ENCODE peak calls at places on chromosomes 2 and 18, in eight cellular contexts. R is suprapubic skin, I is endothelial cell of umbilical vein, B is PC-3, Y is transverse colon, A is esophagus squamous epithelium, Z is breast epithelium, D is heart left ventricle. S is an unnamed sample. For H3K9me3, the result is how much of the 10 kb centered on the place peaks cover.

GRCh38 chr2:49224426-49225010 is 70.2 kb upstream of the FSHR start:
- DNase-seq in Z (peak), R (no peak), I (no peak), A (no peak), Y (peak), B (no peak), D (peak), S (no peak)

GRCh38 chr2:183465048-183465447 is 340.8 kb downstream of the NUP35 start:
- DNase-seq in Y (no peak), R (no peak), B (no peak), Z (no peak), I (no peak), D (no peak), A (no peak), S (no peak)

GRCh38 chr2:183541766-183542165 is 417.5 kb downstream of the NUP35 start:
- DNase-seq in Z (no peak), Y (peak), R (no peak), I (no peak), B (peak), D (no peak), A (no peak), S (no peak)

GRCh38 chr2:71154798-71155197 is 24.4 kb downstream of the MPHOSPH10 start:
- DNase-seq in I (no peak), Y (peak), R (no peak), D (no peak), B (peak), Z (no peak), A (no peak), S (no peak)

GRCh38 chr2:144331652-144332355 is 188.1 kb downstream of the ZEB2 start:
- DNase-seq in Y (no peak), R (peak), I (peak), D (no peak), A (no peak), Z (no peak), B (no peak), S (no peak)

GRCh38 chr18:23932385-23933067 is 82.0 kb upstream of the TTC39C start:
- DNase-seq in A (no peak), R (no peak), Z (no peak), D (no peak), I (no peak), B (no peak), Y (no peak), S (no peak)

GRCh38 chr2:45168731-45169338 is 159.6 kb upstream of the SIX2 start:
- DNase-seq in Y (no peak), A (no peak), D (no peak), B (peak), R (no peak), I (peak), Z (no peak), S (no peak)

GRCh38 chr2:53202063-53202462 is 565.5 kb upstream of the CHAC2 start:
- DNase-seq in B (peak), I (peak), Y (peak), Z (no peak), D (no peak), R (no peak), A (no peak), S (no peak)

GRCh38 chr2:190507135-190507534 is 27.4 kb downstream of the NEMP2 start:
- DNase-seq in D (no peak), B (no peak), Y (peak), A (no peak), Z (peak), I (no peak), R (no peak), S (no peak)

GRCh38 chr2:67854103-67854502 is 208.7 kb downstream of the C1D start:
- DNase-seq in Z (no peak), A (no peak), Y (no peak), D (no peak), R (no peak), B (no peak), I (no peak), S (no peak)

GRCh38 chr2:207449673-207450072 is 80.1 kb upstream of the CREB1 start:
- DNase-seq in Y (no peak), A (no peak), Z (no peak), D (no peak), R (no peak), B (no peak), I (no peak), S (no peak)

DNA sequence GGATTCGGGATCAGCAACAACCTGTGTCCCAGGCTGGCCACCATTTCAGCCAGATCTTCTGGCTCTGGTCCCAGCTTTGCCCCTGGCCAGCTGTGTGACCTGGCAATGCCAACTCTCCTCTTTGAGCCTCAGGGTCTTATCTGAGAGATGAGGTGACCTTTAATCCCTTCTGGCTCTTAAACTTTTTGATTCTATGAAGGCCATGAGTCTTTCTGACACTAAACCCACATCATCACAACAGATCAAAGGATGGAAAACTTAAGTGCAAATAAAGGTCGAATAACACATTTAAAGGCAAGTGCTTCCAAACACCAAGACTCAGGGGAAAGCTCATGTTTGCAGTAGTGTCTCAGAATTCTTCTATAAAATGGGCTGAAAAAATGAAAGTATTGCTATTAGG is 491.8 kb upstream of the NRP2 start:
- DNase-seq in I (no peak), R (no peak), A (no peak), Y (no peak), D (no peak), B (no peak), Z (no peak), S (no peak)
- TF ChIP-seq CTCF in I (no peak), R (no peak), A (no peak), Y (no peak), D (no peak), B (no peak), Z (no peak), S (no peak)

GRCh38 chr2:238285653-238286082 is 2.7 kb downstream of the PER2 start:
- DNase-seq in Y (peak), Z (peak), R (peak), A (peak), I (no peak), B (peak), D (peak), S (no peak)

GRCh38 chr2:238286095-238286494 is 2.3 kb downstream of the PER2 start:
- DNase-seq in R (no peak), A (no peak), Z (no peak), I (no peak), D (no peak), B (no peak), Y (no peak), S (no peak)

GRCh38 chr2:238286551-238286950 is 1.9 kb downstream of the PER2 start:
- DNase-seq in A (no peak), Y (peak), Z (peak), B (peak), R (peak), I (no peak), D (peak), S (no peak)

GRCh38 chr2:238282861-238283738 is 5.3 kb downstream of the PER2 start:
- DNase-seq in R (peak), I (no peak), B (no peak), Z (no peak), A (no peak), Y (no peak), D (no peak), S (no peak)

GRCh38 chr2:238284802-238285515 is 3.5 kb downstream of the PER2 start:
- DNase-seq in D (no peak), Z (no peak), B (no peak), R (peak), A (no peak), I (no peak), Y (peak), S (no peak)
- H3K27ac ChIP-seq in D (no peak), Z (peak), B (peak), R (peak), A (peak), I (no peak), Y (peak), S (no peak)

GRCh38 chr2:171630812-171631626 is 56.2 kb upstream of the DYNC1I2 start:
- DNase-seq in R (no peak), I (no peak), A (no peak), D (no peak), Z (no peak), B (no peak), Y (no peak), S (no peak)

GRCh38 chr2:171626949-171627348 is 60.3 kb upstream of the DYNC1I2 start:
- DNase-seq in Y (no peak), D (no peak), A (no peak), R (no peak), B (no peak), I (no peak), Z (no peak), S (no peak)

GRCh38 chr2:171629113-171629512 is 58.2 kb upstream of the DYNC1I2 start:
- DNase-seq in A (no peak), I (no peak), Y (no peak), Z (no peak), D (no peak), B (no peak), R (no peak), S (no peak)

GRCh38 chr2:171625013-171625412 is 62.3 kb upstream of the DYNC1I2 start:
- DNase-seq in A (no peak), Z (no peak), I (no peak), D (no peak), B (no peak), R (no peak), Y (no peak), S (no peak)

GRCh38 chr2:171627412-171627811 is 59.9 kb upstream of the DYNC1I2 start:
- DNase-seq in B (no peak), A (no peak), R (no peak), Y (no peak), I (no peak), D (no peak), Z (no peak), S (no peak)
- H3K9me3 ChIP-seq in B (under half), A (under half), R (under half), Y (under half), I (under half), D (under half), Z (under half), S (under half)

DNA sequence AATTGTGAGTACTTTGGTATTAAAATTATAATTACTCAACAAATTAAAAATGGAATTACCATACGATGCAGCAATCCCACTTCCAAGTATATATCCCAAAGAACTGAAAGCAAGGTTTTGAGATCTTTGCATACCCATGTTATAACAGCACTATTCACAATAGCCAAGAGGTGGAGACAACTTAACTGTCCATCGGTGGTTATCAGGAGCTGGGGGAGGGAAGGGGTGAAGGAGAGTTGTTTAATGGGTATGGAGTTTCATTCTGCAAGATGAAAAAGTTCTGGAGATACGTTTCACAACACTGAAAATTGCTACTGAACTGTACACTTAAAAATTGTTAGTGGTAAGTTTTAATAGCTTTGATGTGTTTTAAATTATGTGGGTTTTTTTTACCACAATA is 25.7 kb downstream of the RAB10 start:
- DNase-seq in Y (no peak), Z (no peak), I (no peak), R (no peak), D (no peak), A (no peak), B (no peak), S (no peak)
- TF ChIP-seq CTCF in Y (no peak), Z (no peak), I (no peak), R (no peak), D (no peak), A (no peak), B (peak), S (no peak)